ENCODE peak calls at places on chromosomes 12 and 14, in seven cellular contexts. G is cardiac fibroblast, W is RCC 7860, Z is aorta, V is activated T-cell treated with anti-CD3 and anti-CD28 coated beads for 1 hour, D is B cell, X is hippocampal formation. R is an unnamed sample.

GRCh38 chr14:64968167-64968566 is 4.0 kb downstream of the RAB15 start:
- DNase-seq in Z (no peak), D (no peak), V (no peak), W (no peak), X (peak; percentile 41), G (no peak), R (no peak)

GRCh38 chr12:80352476-80352875 is 91.6 kb upstream of the PTPRQ start:
- DNase-seq in G (no peak), V (no peak), D (no peak), X (no peak), W (no peak), Z (no peak), R (no peak)

GRCh38 chr12:26633591-26634210 is 199.3 kb downstream of the ITPR2 start:
- DNase-seq in Z (no peak), G (peak; percentile 26), V (no peak), W (peak; percentile 75), D (no peak), X (peak; percentile 81), R (no peak)

GRCh38 chr14:53893374-53893773 is 63.3 kb downstream of the BMP4 start:
- DNase-seq in X (no peak), G (no peak), D (no peak), W (no peak), V (no peak), Z (no peak), R (no peak)

GRCh38 chr14:52399886-52400599 is 85.9 kb downstream of the PTGER2 start:
- DNase-seq in D (no peak), X (no peak), W (peak; percentile 5), V (no peak), G (no peak), Z (no peak), R (no peak)

GRCh38 chr12:56299308-56299852 is 750 bp downstream of the CS start:
- DNase-seq in G (peak; percentile 33), X (no peak), Z (no peak), W (no peak), V (no peak), D (no peak), R (no peak)

GRCh38 chr12:45743247-45743646 is 13.7 kb downstream of the ARID2 start:
- DNase-seq in V (no peak), G (no peak), X (no peak), W (no peak), D (no peak), Z (no peak), R (no peak)

GRCh38 chr12:58412466-58412865 is 471.1 kb downstream of the ATP23 start:
- DNase-seq in G (peak; percentile 85), W (no peak), D (no peak), Z (no peak), X (no peak), V (no peak), R (no peak)

GRCh38 chr14:88895116-88895515 is 70.7 kb downstream of the TTC8 start:
- DNase-seq in X (no peak), G (peak; percentile 23), V (no peak), Z (no peak), D (no peak), W (no peak), R (no peak)

GRCh38 chr12:20497707-20498106 is 129.4 kb downstream of the PDE3A start:
- DNase-seq in G (no peak), W (no peak), Z (no peak), D (no peak), V (no peak), X (no peak), R (no peak)

GRCh38 chr12:93429448-93429847 is 12.3 kb downstream of the UBE2N start:
- DNase-seq in G (no peak), W (no peak), V (no peak), Z (no peak), X (no peak), D (no peak), R (no peak)

GRCh38 chr14:61556455-61556854 is 138.9 kb upstream of the HIF1A start:
- DNase-seq in W (no peak), Z (no peak), V (no peak), G (no peak), X (no peak), D (no peak), R (no peak)

GRCh38 chr12:43348221-43348620 is 203.8 kb downstream of the ADAMTS20 start:
- DNase-seq in G (no peak), Z (no peak), D (no peak), V (no peak), X (no peak), W (no peak), R (no peak)

GRCh38 chr12:6084261-6084968 is 40.1 kb downstream of the VWF start:
- DNase-seq in D (no peak), X (peak; percentile 37), Z (no peak), G (peak; percentile 80), W (peak; percentile 54), V (no peak), R (no peak)

GRCh38 chr12:96803969-96804368 is 103.1 kb upstream of the NEDD1 start:
- DNase-seq in X (no peak), W (no peak), V (no peak), G (no peak), Z (no peak), D (no peak), R (no peak)

GRCh38 chr14:24095196-24096068 is 1.3 kb downstream of the PCK2 start:
- DNase-seq in Z (peak; percentile 83), V (no peak), X (no peak), G (peak; percentile 24), D (peak; percentile 77), W (peak; percentile 49), R (no peak)

GRCh38 chr12:116551952-116552749 is 7.0 kb upstream of the MAP1LC3B2 start:
- DNase-seq in G (peak; percentile 75), Z (no peak), W (peak; percentile 20), V (no peak), X (no peak), D (no peak), R (peak; percentile 87)

GRCh38 chr14:69366069-69366468 is 32.0 kb downstream of the ERH start:
- DNase-seq in V (no peak), D (no peak), X (no peak), Z (no peak), G (no peak), W (no peak), R (no peak)

GRCh38 chr14:69882915-69883314 is 3.7 kb downstream of the SMOC1 start:
- DNase-seq in V (no peak), X (no peak), D (no peak), W (no peak), Z (no peak), G (no peak), R (no peak)

GRCh38 chr14:52553002-52553670 is 500 bp downstream of the GPR137C start:
- DNase-seq in Z (peak; percentile 76), X (no peak), G (peak; percentile 6), D (no peak), W (no peak), V (peak; percentile 19), R (peak; percentile 90)

GRCh38 chr14:89909586-89909985 is 44.9 kb downstream of the EFCAB11 start:
- DNase-seq in W (no peak), V (no peak), G (no peak), Z (no peak), D (no peak), X (no peak), R (no peak)